ENCODE peak calls at places on chromosomes 16 and 17, in seven cellular contexts. One of them, this sample, is unnamed.

GRCh38 chr17:78999056-78999768 is 10.4 kb downstream of the CANT1 start:
- DNase-seq in nephron progenitor cell: no peak
- DNase-seq in stimulated activated CD8-positive, alpha-beta memory T cell treated with anti-CD3 and anti-CD28 coated beads, Interleukin-12 subunit alpha, Interleukin-12 subunit beta, amount 100 ng/mL, for 4 hours: no peak
- DNase-seq in sigmoid colon: peak
- DNase-seq in ovary: no peak
- DNase-seq in NCI-H748 treated with DMSO at 0.1 percent for 48 hours: no peak
- DNase-seq in activated CD4-positive, CD25-positive, alpha-beta regulatory T cell: no peak
- DNase-seq in this sample: no peak

GRCh38 chr16:66490774-66491715 is 58.9 kb downstream of the TK2 start:
- DNase-seq in stimulated activated CD8-positive, alpha-beta memory T cell treated with anti-CD3 and anti-CD28 coated beads, Interleukin-12 subunit alpha, Interleukin-12 subunit beta, amount 100 ng/mL, for 4 hours: no peak
- DNase-seq in sigmoid colon: peak
- DNase-seq in activated CD4-positive, CD25-positive, alpha-beta regulatory T cell: no peak
- DNase-seq in nephron progenitor cell: no peak
- DNase-seq in ovary: no peak
- DNase-seq in NCI-H748 treated with DMSO at 0.1 percent for 48 hours: no peak
- DNase-seq in this sample: no peak

GRCh38 chr16:86300746-86301480 is 209.4 kb upstream of the FOXF1 start:
- DNase-seq in stimulated activated CD8-positive, alpha-beta memory T cell treated with anti-CD3 and anti-CD28 coated beads, Interleukin-12 subunit alpha, Interleukin-12 subunit beta, amount 100 ng/mL, for 4 hours: no peak
- DNase-seq in activated CD4-positive, CD25-positive, alpha-beta regulatory T cell: no peak
- DNase-seq in ovary: no peak
- DNase-seq in NCI-H748 treated with DMSO at 0.1 percent for 48 hours: no peak
- DNase-seq in sigmoid colon: peak
- DNase-seq in nephron progenitor cell: no peak
- DNase-seq in this sample: no peak

GRCh38 chr16:28317040-28317880 is 24.9 kb downstream of the SBK1 start:
- DNase-seq in stimulated activated CD8-positive, alpha-beta memory T cell treated with anti-CD3 and anti-CD28 coated beads, Interleukin-12 subunit alpha, Interleukin-12 subunit beta, amount 100 ng/mL, for 4 hours: peak
- DNase-seq in ovary: peak
- DNase-seq in sigmoid colon: no peak
- DNase-seq in nephron progenitor cell: peak
- DNase-seq in NCI-H748 treated with DMSO at 0.1 percent for 48 hours: no peak
- DNase-seq in activated CD4-positive, CD25-positive, alpha-beta regulatory T cell: peak
- DNase-seq in this sample: peak

GRCh38 chr17:78583091-78583490 is 5.9 kb upstream of the DNAH17 start:
- DNase-seq in activated CD4-positive, CD25-positive, alpha-beta regulatory T cell: no peak
- DNase-seq in NCI-H748 treated with DMSO at 0.1 percent for 48 hours: no peak
- DNase-seq in sigmoid colon: no peak
- DNase-seq in stimulated activated CD8-positive, alpha-beta memory T cell treated with anti-CD3 and anti-CD28 coated beads, Interleukin-12 subunit alpha, Interleukin-12 subunit beta, amount 100 ng/mL, for 4 hours: no peak
- DNase-seq in ovary: no peak
- DNase-seq in nephron progenitor cell: no peak
- DNase-seq in this sample: no peak

GRCh38 chr16:74743668-74744299 is 30.8 kb downstream of the FA2H start:
- DNase-seq in NCI-H748 treated with DMSO at 0.1 percent for 48 hours: no peak
- DNase-seq in activated CD4-positive, CD25-positive, alpha-beta regulatory T cell: no peak
- DNase-seq in stimulated activated CD8-positive, alpha-beta memory T cell treated with anti-CD3 and anti-CD28 coated beads, Interleukin-12 subunit alpha, Interleukin-12 subunit beta, amount 100 ng/mL, for 4 hours: no peak
- DNase-seq in ovary: no peak
- DNase-seq in sigmoid colon: no peak
- DNase-seq in nephron progenitor cell: no peak
- DNase-seq in this sample: peak

GRCh38 chr17:51035436-51035835 is 85.2 kb downstream of the SPAG9 start:
- DNase-seq in ovary: no peak
- DNase-seq in sigmoid colon: no peak
- DNase-seq in stimulated activated CD8-positive, alpha-beta memory T cell treated with anti-CD3 and anti-CD28 coated beads, Interleukin-12 subunit alpha, Interleukin-12 subunit beta, amount 100 ng/mL, for 4 hours: no peak
- DNase-seq in nephron progenitor cell: no peak
- DNase-seq in NCI-H748 treated with DMSO at 0.1 percent for 48 hours: no peak
- DNase-seq in activated CD4-positive, CD25-positive, alpha-beta regulatory T cell: no peak
- DNase-seq in this sample: peak

GRCh38 chr17:76597156-76598003 is 11.7 kb upstream of the ST6GALNAC2 start:
- DNase-seq in NCI-H748 treated with DMSO at 0.1 percent for 48 hours: no peak
- DNase-seq in sigmoid colon: no peak
- DNase-seq in ovary: no peak
- DNase-seq in activated CD4-positive, CD25-positive, alpha-beta regulatory T cell: no peak
- DNase-seq in nephron progenitor cell: no peak
- DNase-seq in stimulated activated CD8-positive, alpha-beta memory T cell treated with anti-CD3 and anti-CD28 coated beads, Interleukin-12 subunit alpha, Interleukin-12 subunit beta, amount 100 ng/mL, for 4 hours: no peak
- DNase-seq in this sample: peak

GRCh38 chr17:82804442-82805191 is 35.2 kb downstream of the ZNF750 start:
- DNase-seq in sigmoid colon: peak
- DNase-seq in nephron progenitor cell: no peak
- DNase-seq in NCI-H748 treated with DMSO at 0.1 percent for 48 hours: no peak
- DNase-seq in ovary: peak
- DNase-seq in activated CD4-positive, CD25-positive, alpha-beta regulatory T cell: no peak
- DNase-seq in stimulated activated CD8-positive, alpha-beta memory T cell treated with anti-CD3 and anti-CD28 coated beads, Interleukin-12 subunit alpha, Interleukin-12 subunit beta, amount 100 ng/mL, for 4 hours: no peak
- DNase-seq in this sample: no peak

GRCh38 chr17:34579979-34580684 is 750 bp downstream of the TMEM132E start:
- DNase-seq in activated CD4-positive, CD25-positive, alpha-beta regulatory T cell: no peak
- DNase-seq in stimulated activated CD8-positive, alpha-beta memory T cell treated with anti-CD3 and anti-CD28 coated beads, Interleukin-12 subunit alpha, Interleukin-12 subunit beta, amount 100 ng/mL, for 4 hours: no peak
- DNase-seq in nephron progenitor cell: peak
- DNase-seq in ovary: peak
- DNase-seq in NCI-H748 treated with DMSO at 0.1 percent for 48 hours: peak
- DNase-seq in sigmoid colon: no peak
- DNase-seq in this sample: peak

GRCh38 chr16:11420895-11421294 is 75.6 kb downstream of the RMI2 start:
- DNase-seq in ovary: no peak
- DNase-seq in activated CD4-positive, CD25-positive, alpha-beta regulatory T cell: no peak
- DNase-seq in stimulated activated CD8-positive, alpha-beta memory T cell treated with anti-CD3 and anti-CD28 coated beads, Interleukin-12 subunit alpha, Interleukin-12 subunit beta, amount 100 ng/mL, for 4 hours: no peak
- DNase-seq in NCI-H748 treated with DMSO at 0.1 percent for 48 hours: no peak
- DNase-seq in nephron progenitor cell: no peak
- DNase-seq in sigmoid colon: no peak
- DNase-seq in this sample: no peak

GRCh38 chr17:1150863-1151685 is 28.7 kb downstream of the ABR start:
- DNase-seq in ovary: no peak
- DNase-seq in stimulated activated CD8-positive, alpha-beta memory T cell treated with anti-CD3 and anti-CD28 coated beads, Interleukin-12 subunit alpha, Interleukin-12 subunit beta, amount 100 ng/mL, for 4 hours: no peak
- DNase-seq in sigmoid colon: no peak
- DNase-seq in NCI-H748 treated with DMSO at 0.1 percent for 48 hours: no peak
- DNase-seq in nephron progenitor cell: no peak
- DNase-seq in activated CD4-positive, CD25-positive, alpha-beta regulatory T cell: no peak
- DNase-seq in this sample: no peak

GRCh38 chr16:19804538-19805323 is 79.9 kb downstream of the GPRC5B start:
- DNase-seq in activated CD4-positive, CD25-positive, alpha-beta regulatory T cell: no peak
- DNase-seq in nephron progenitor cell: no peak
- DNase-seq in ovary: no peak
- DNase-seq in sigmoid colon: peak
- DNase-seq in stimulated activated CD8-positive, alpha-beta memory T cell treated with anti-CD3 and anti-CD28 coated beads, Interleukin-12 subunit alpha, Interleukin-12 subunit beta, amount 100 ng/mL, for 4 hours: no peak
- DNase-seq in NCI-H748 treated with DMSO at 0.1 percent for 48 hours: peak
- DNase-seq in this sample: peak

GRCh38 chr17:77456271-77456950 is 315.6 kb downstream of the SEC14L1 start:
- DNase-seq in nephron progenitor cell: no peak
- DNase-seq in stimulated activated CD8-positive, alpha-beta memory T cell treated with anti-CD3 and anti-CD28 coated beads, Interleukin-12 subunit alpha, Interleukin-12 subunit beta, amount 100 ng/mL, for 4 hours: no peak
- DNase-seq in activated CD4-positive, CD25-positive, alpha-beta regulatory T cell: no peak
- DNase-seq in NCI-H748 treated with DMSO at 0.1 percent for 48 hours: no peak
- DNase-seq in ovary: no peak
- DNase-seq in sigmoid colon: no peak
- DNase-seq in this sample: no peak

GRCh38 chr16:27859020-27859419 is 204.5 kb downstream of the GSG1L start:
- DNase-seq in ovary: no peak
- DNase-seq in nephron progenitor cell: no peak
- DNase-seq in NCI-H748 treated with DMSO at 0.1 percent for 48 hours: no peak
- DNase-seq in activated CD4-positive, CD25-positive, alpha-beta regulatory T cell: no peak
- DNase-seq in stimulated activated CD8-positive, alpha-beta memory T cell treated with anti-CD3 and anti-CD28 coated beads, Interleukin-12 subunit alpha, Interleukin-12 subunit beta, amount 100 ng/mL, for 4 hours: no peak
- DNase-seq in sigmoid colon: peak
- DNase-seq in this sample: no peak

GRCh38 chr17:22171631-22172030 is 479.3 kb downstream of the KCNJ18 start:
- DNase-seq in nephron progenitor cell: no peak
- DNase-seq in sigmoid colon: no peak
- DNase-seq in activated CD4-positive, CD25-positive, alpha-beta regulatory T cell: no peak
- DNase-seq in stimulated activated CD8-positive, alpha-beta memory T cell treated with anti-CD3 and anti-CD28 coated beads, Interleukin-12 subunit alpha, Interleukin-12 subunit beta, amount 100 ng/mL, for 4 hours: no peak
- DNase-seq in ovary: no peak
- DNase-seq in NCI-H748 treated with DMSO at 0.1 percent for 48 hours: no peak
- DNase-seq in this sample: no peak

GRCh38 chr17:19339341-19339815 is 23.1 kb downstream of the B9D1 start:
- DNase-seq in NCI-H748 treated with DMSO at 0.1 percent for 48 hours: no peak
- DNase-seq in ovary: no peak
- DNase-seq in stimulated activated CD8-positive, alpha-beta memory T cell treated with anti-CD3 and anti-CD28 coated beads, Interleukin-12 subunit alpha, Interleukin-12 subunit beta, amount 100 ng/mL, for 4 hours: no peak
- DNase-seq in activated CD4-positive, CD25-positive, alpha-beta regulatory T cell: no peak
- DNase-seq in sigmoid colon: no peak
- DNase-seq in nephron progenitor cell: no peak
- DNase-seq in this sample: no peak

GRCh38 chr17:48547839-48548686 is 3.2 kb upstream of the HOXB2 start:
- DNase-seq in nephron progenitor cell: no peak
- DNase-seq in activated CD4-positive, CD25-positive, alpha-beta regulatory T cell: no peak
- DNase-seq in NCI-H748 treated with DMSO at 0.1 percent for 48 hours: no peak
- DNase-seq in sigmoid colon: peak
- DNase-seq in ovary: no peak
- DNase-seq in stimulated activated CD8-positive, alpha-beta memory T cell treated with anti-CD3 and anti-CD28 coated beads, Interleukin-12 subunit alpha, Interleukin-12 subunit beta, amount 100 ng/mL, for 4 hours: no peak
- DNase-seq in this sample: peak

GRCh38 chr16:67406628-67407027 is 9.6 kb downstream of the ZDHHC1 start:
- DNase-seq in nephron progenitor cell: no peak
- DNase-seq in sigmoid colon: peak
- DNase-seq in ovary: no peak
- DNase-seq in stimulated activated CD8-positive, alpha-beta memory T cell treated with anti-CD3 and anti-CD28 coated beads, Interleukin-12 subunit alpha, Interleukin-12 subunit beta, amount 100 ng/mL, for 4 hours: no peak
- DNase-seq in NCI-H748 treated with DMSO at 0.1 percent for 48 hours: no peak
- DNase-seq in activated CD4-positive, CD25-positive, alpha-beta regulatory T cell: no peak
- DNase-seq in this sample: peak

This sample was measured in kidney tubule cell.